ENCODE peak calls at places on chromosomes 3 and 15, in ten cellular contexts. L, S, P, O, B, I, R, U, K and V are unnamed samples.

GRCh38 chr15:75235051-75235673 is 23.0 kb upstream of the GOLGA6C start:
- DNase-seq in U (no peak), L (peak; percentile 38), R (no peak), S (no peak), B (no peak), K (no peak), P (no peak), I (peak; percentile 12), O (no peak), V (peak; percentile 64)

GRCh38 chr3:123843668-123844067 is 40.5 kb downstream of the MYLK start:
- DNase-seq in S (no peak), R (no peak), K (no peak), P (no peak), O (no peak), U (no peak), I (no peak), B (no peak), L (no peak), V (no peak)

GRCh38 chr15:31265090-31265870 is 61.4 kb upstream of the KLF13 start:
- DNase-seq in I (peak; percentile 13), P (peak; percentile 84), K (no peak), S (peak; percentile 16), U (no peak), B (no peak), R (no peak), L (peak; percentile 63), O (no peak), V (peak; percentile 67)

GRCh38 chr15:76057332-76058000 is 2.3 kb upstream of the TMEM266 start:
- DNase-seq in O (no peak), B (no peak), P (peak; percentile 60), L (no peak), R (peak; percentile 70), U (peak; percentile 20), S (no peak), I (no peak), K (peak; percentile 42), V (no peak)

GRCh38 chr3:133280591-133280990 is 119.3 kb upstream of the BFSP2 start:
- DNase-seq in S (no peak), L (no peak), B (no peak), R (no peak), O (no peak), I (no peak), K (no peak), P (no peak), U (no peak), V (no peak)

GRCh38 chr15:39495871-39496459 is 84.9 kb upstream of the THBS1 start:
- DNase-seq in U (no peak), B (no peak), K (no peak), P (no peak), L (no peak), O (no peak), R (no peak), S (no peak), I (no peak), V (no peak)

GRCh38 chr3:46692566-46692983 is 904 bp downstream of the ALS2CL start:
- DNase-seq in O (no peak), R (peak; percentile 17), S (no peak), K (no peak), P (no peak), U (no peak), B (no peak), I (no peak), L (no peak), V (no peak)

GRCh38 chr3:141414141-141414689 is 45.9 kb downstream of the ZBTB38 start:
- DNase-seq in R (peak; percentile 30), I (no peak), B (no peak), S (peak; percentile 50), L (no peak), K (no peak), P (no peak), O (no peak), U (no peak), V (no peak)

GRCh38 chr3:131421301-131421700 is 39.7 kb downstream of the NUDT16 start:
- DNase-seq in O (no peak), K (no peak), U (no peak), I (no peak), R (no peak), S (no peak), P (no peak), L (no peak), B (no peak), V (no peak)

GRCh38 chr15:56042982-56043980 is 49.9 kb upstream of the NEDD4 start:
- DNase-seq in P (no peak), O (no peak), U (peak; percentile 5), S (no peak), L (no peak), R (peak; percentile 76), K (no peak), I (no peak), B (no peak), V (no peak)

GRCh38 chr3:166743463-166744134 is 636.5 kb downstream of the ZBBX start:
- DNase-seq in O (no peak), L (no peak), U (no peak), I (no peak), B (no peak), K (no peak), R (no peak), S (no peak), P (no peak), V (no peak)

GRCh38 chr3:20022954-20023644 is 11.0 kb upstream of the PP2D1 start:
- DNase-seq in R (no peak), B (no peak), L (no peak), I (no peak), K (no peak), S (no peak), O (no peak), P (no peak), U (no peak), V (no peak)

GRCh38 chr15:24956131-24956838 is 1.5 kb downstream of the SNRPN start:
- DNase-seq in K (peak; percentile 29), L (peak; percentile 91), R (peak; percentile 85), P (no peak), I (peak; percentile 60), U (peak; percentile 57), S (peak; percentile 76), O (peak; percentile 27), B (peak; percentile 51), V (peak; percentile 81)

GRCh38 chr3:46202476-46202875 is 5.6 kb downstream of the CCR1 start:
- DNase-seq in B (no peak), I (no peak), L (no peak), S (no peak), P (no peak), U (no peak), O (no peak), R (no peak), K (no peak), V (no peak)